ENCODE peak calls at places on chromosomes 5 and 9, in four cellular contexts. L, D, U and H are unnamed samples.

GRCh38 chr9:105828596-105829213 is 134.4 kb downstream of the TMEM38B start:
- DNase-seq in U (no peak), L (no peak), D (no peak), H (no peak)

GRCh38 chr5:141343242-141343952 is at the start of gene PCDHGA3:
- DNase-seq in D (no peak), L (no peak), U (peak; percentile 25), H (peak; percentile 43)

GRCh38 chr5:65861830-65862241 is 64.5 kb upstream of the ERBIN start:
- DNase-seq in D (no peak), U (no peak), L (no peak), H (no peak)

GRCh38 chr9:109064963-109065701 is 51.8 kb upstream of the CTNNAL1 start:
- DNase-seq in D (no peak), L (no peak), U (no peak), H (no peak)

GRCh38 chr5:66442951-66443445 is 153.2 kb upstream of the MAST4 start:
- DNase-seq in D (no peak), L (no peak), U (no peak), H (peak; percentile 88)

GRCh38 chr5:173051746-173052145 is 4.4 kb upstream of the CREBRF start:
- DNase-seq in U (no peak), D (no peak), L (no peak), H (no peak)

GRCh38 chr5:2591777-2592453 is 159.6 kb downstream of the IRX2 start:
- DNase-seq in D (no peak), L (no peak), U (no peak), H (no peak)

GRCh38 chr9:83062011-83062652 is 810 bp downstream of the RASEF start:
- DNase-seq in U (no peak), L (no peak), D (no peak), H (no peak)

GRCh38 chr9:133349965-133350624 is 2.1 kb downstream of the RPL7A start:
- DNase-seq in L (no peak), D (no peak), U (no peak), H (no peak)

GRCh38 chr5:171308453-171309275 is at the start of gene TLX3:
- DNase-seq in D (no peak), U (peak; percentile 59), L (no peak), H (peak; percentile 86)

GRCh38 chr9:112059980-112060348 is 115.1 kb downstream of the SUSD1 start:
- DNase-seq in D (no peak), L (no peak), U (peak; percentile 44), H (no peak)

GRCh38 chr5:53073349-53073748 is 36.2 kb downstream of the MOCS2 start:
- DNase-seq in U (no peak), L (no peak), D (no peak), H (no peak)

GRCh38 chr5:38938424-38938823 is 92.6 kb downstream of the OSMR start:
- DNase-seq in U (no peak), D (no peak), L (no peak), H (no peak)

GRCh38 chr5:145682197-145682895 is 152.8 kb downstream of the PRELID2 start:
- DNase-seq in L (no peak), U (no peak), D (no peak), H (no peak)

GRCh38 chr5:67305913-67306710 is 109.5 kb upstream of the CD180 start:
- DNase-seq in D (no peak), U (no peak), L (no peak), H (no peak)